ENCODE peak calls at places on chromosome 1, in seven cellular contexts. Y is AG04449, E is kidney epithelial cell, F is AG04450, R is body of pancreas, B is dorsolateral prefrontal cortex, X is ovary. P is an unnamed sample.

GRCh38 chr1:116036255-116036654 is 59.9 kb downstream of the SLC22A15 start:
- DNase-seq in Y (no peak), E (no peak), F (no peak), R (no peak), B (no peak), X (no peak), P (no peak)

GRCh38 chr1:68973459-68974244 is 476.8 kb upstream of the DEPDC1 start:
- DNase-seq in Y (no peak), E (peak), F (peak), R (no peak), B (no peak), X (no peak), P (no peak)

GRCh38 chr1:94325379-94326302 is 88.3 kb upstream of the ARHGAP29 start:
- DNase-seq in Y (peak), E (peak), F (peak), R (no peak), B (no peak), X (no peak), P (no peak)

GRCh38 chr1:90434460-90434859 is 282.6 kb downstream of the BARHL2 start:
- DNase-seq in Y (no peak), E (no peak), F (no peak), R (no peak), B (no peak), X (no peak), P (no peak)

GRCh38 chr1:206940588-206940936 is 5.7 kb downstream of the PIGR start:
- DNase-seq in Y (no peak), E (no peak), F (no peak), R (no peak), B (no peak), X (no peak), P (no peak)

GRCh38 chr1:228088586-228089498 is 6.3 kb downstream of the ARF1 start:
- DNase-seq in Y (no peak), E (no peak), F (no peak), R (peak), B (no peak), X (peak), P (no peak)

GRCh38 chr1:39184354-39184818 is 20.1 kb upstream of the MACF1 start:
- DNase-seq in Y (no peak), E (no peak), F (no peak), R (no peak), B (no peak), X (no peak), P (no peak)

GRCh38 chr1:77594366-77595112 is 87.9 kb downstream of the ZZZ3 start:
- DNase-seq in Y (no peak), E (no peak), F (no peak), R (no peak), B (no peak), X (no peak), P (no peak)

GRCh38 chr1:7616076-7616833 is 154.8 kb upstream of the VAMP3 start:
- DNase-seq in Y (no peak), E (no peak), F (peak), R (peak), B (no peak), X (peak), P (no peak)

GRCh38 chr1:5992814-5993552 is 758 bp upstream of the NPHP4 start:
- DNase-seq in Y (no peak), E (no peak), F (no peak), R (no peak), B (no peak), X (no peak), P (no peak)

GRCh38 chr1:239067480-239067879 is 318.9 kb upstream of the CHRM3 start:
- DNase-seq in Y (no peak), E (no peak), F (no peak), R (no peak), B (no peak), X (no peak), P (no peak)

GRCh38 chr1:220828211-220828553 is 41.5 kb downstream of the MTARC1 start:
- DNase-seq in Y (no peak), E (no peak), F (no peak), R (no peak), B (no peak), X (no peak), P (no peak)

GRCh38 chr1:247627951-247628350 is 22.6 kb downstream of the OR2G3 start:
- DNase-seq in Y (no peak), E (no peak), F (no peak), R (no peak), B (no peak), X (no peak), P (no peak)

GRCh38 chr1:89724369-89725015 is 91.6 kb downstream of the LRRC8C start:
- DNase-seq in Y (no peak), E (no peak), F (no peak), R (no peak), B (no peak), X (no peak), P (no peak)

GRCh38 chr1:76781447-76781846 is 85.8 kb upstream of the ST6GALNAC5 start:
- DNase-seq in Y (no peak), E (no peak), F (no peak), R (no peak), B (no peak), X (no peak), P (no peak)

GRCh38 chr1:42886800-42887199 is 40.4 kb downstream of the ZNF691 start:
- DNase-seq in Y (no peak), E (no peak), F (no peak), R (no peak), B (no peak), X (no peak), P (no peak)

GRCh38 chr1:115606305-115606704 is 35.5 kb upstream of the VANGL1 start:
- DNase-seq in Y (no peak), E (no peak), F (no peak), R (no peak), B (no peak), X (no peak), P (no peak)

GRCh38 chr1:158116311-158116710 is 64.4 kb upstream of the CD1D start:
- DNase-seq in Y (no peak), E (no peak), F (no peak), R (no peak), B (no peak), X (no peak), P (no peak)

GRCh38 chr1:158115126-158115525 is 65.6 kb upstream of the CD1D start:
- DNase-seq in Y (no peak), E (no peak), F (no peak), R (no peak), B (no peak), X (no peak), P (no peak)

GRCh38 chr1:158113759-158114127 is 67.0 kb upstream of the CD1D start:
- DNase-seq in Y (no peak), E (no peak), F (no peak), R (no peak), B (no peak), X (no peak), P (no peak)

GRCh38 chr1:158116768-158117167 is 63.9 kb upstream of the CD1D start:
- DNase-seq in Y (no peak), E (no peak), F (no peak), R (no peak), B (no peak), X (no peak), P (no peak)

GRCh38 chr1:158112994-158113758 is 67.5 kb upstream of the CD1D start:
- DNase-seq in Y (no peak), E (no peak), F (no peak), R (peak), B (no peak), X (no peak), P (no peak)
- TF ChIP-seq CTCF in Y (peak), E (no peak), F (peak), R (no peak), B (peak), X (no peak), P (no peak)

DNA sequence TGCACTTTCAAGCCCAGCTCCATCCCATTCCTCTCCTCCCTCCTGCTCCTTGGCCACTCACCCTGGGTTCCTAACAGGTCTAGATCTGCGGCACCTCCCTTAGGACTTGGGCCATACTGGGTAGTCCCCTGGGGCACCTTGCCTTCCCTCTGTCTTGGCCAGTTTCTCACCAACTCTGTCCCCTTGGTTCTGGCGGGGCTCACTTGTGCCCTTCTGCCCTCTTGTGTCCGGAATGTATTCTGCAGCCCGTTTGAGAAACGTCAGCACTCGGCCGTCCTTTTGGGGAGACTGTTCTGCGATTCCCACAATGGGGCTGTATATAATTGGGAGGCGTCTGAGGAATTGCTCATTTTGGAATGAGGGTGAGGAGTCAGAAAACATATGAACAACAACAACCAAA is 162.4 kb downstream of the ZSCAN20 start:
- DNase-seq in Y (no peak), E (no peak), F (no peak), R (peak), B (no peak), X (no peak), P (peak)
- TF ChIP-seq CTCF in Y (peak), E (peak), F (peak), R (peak), B (peak), X (no peak), P (no peak)

GRCh38 chr1:162397039-162397448 is 14.9 kb downstream of the SH2D1B start:
- DNase-seq in Y (no peak), E (no peak), F (no peak), R (no peak), B (no peak), X (no peak), P (no peak)
- TF ChIP-seq CTCF in Y (no peak), E (no peak), F (no peak), R (no peak), B (no peak), X (no peak), P (no peak)

DNA sequence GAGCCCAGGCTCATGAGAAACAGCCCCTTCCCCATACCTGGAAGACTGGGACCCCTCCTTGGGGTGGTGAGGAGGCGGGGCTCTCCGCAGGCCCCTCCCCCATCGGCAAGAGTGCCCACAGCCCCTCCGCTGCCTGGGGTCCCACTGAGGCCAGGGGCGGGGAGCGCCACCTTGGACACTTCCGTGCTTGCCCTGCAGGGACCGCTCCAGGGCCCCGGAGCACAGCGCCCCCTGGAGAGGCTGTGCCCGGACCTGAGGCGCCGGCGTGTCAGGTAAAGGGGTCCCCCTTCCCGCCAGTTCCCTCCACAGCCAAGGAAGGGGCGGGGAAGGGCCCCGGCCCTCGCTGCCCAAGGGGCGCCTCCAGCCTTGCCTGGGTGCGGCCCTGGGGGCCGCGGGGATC is 21.5 kb downstream of the INAVA start:
- DNase-seq in Y (no peak), E (no peak), F (no peak), R (no peak), B (no peak), X (no peak), P (no peak)
- TF ChIP-seq CTCF in Y (no peak), E (peak), F (no peak), R (no peak), B (no peak), X (no peak), P (no peak)

GRCh38 chr1:154910851-154911250 is 25.7 kb downstream of the PMVK start:
- DNase-seq in Y (no peak), E (no peak), F (no peak), R (no peak), B (no peak), X (no peak), P (no peak)

GRCh38 chr1:154911691-154912550 is 24.6 kb downstream of the PMVK start:
- DNase-seq in Y (no peak), E (no peak), F (no peak), R (no peak), B (no peak), X (no peak), P (no peak)

GRCh38 chr1:154908937-154909336 is 27.6 kb downstream of the PMVK start:
- DNase-seq in Y (no peak), E (no peak), F (no peak), R (no peak), B (no peak), X (no peak), P (peak)

GRCh38 chr1:154902920-154903566 is 33.0 kb upstream of the KCNN3 start:
- DNase-seq in Y (no peak), E (no peak), F (no peak), R (no peak), B (no peak), X (no peak), P (peak)

DNA sequence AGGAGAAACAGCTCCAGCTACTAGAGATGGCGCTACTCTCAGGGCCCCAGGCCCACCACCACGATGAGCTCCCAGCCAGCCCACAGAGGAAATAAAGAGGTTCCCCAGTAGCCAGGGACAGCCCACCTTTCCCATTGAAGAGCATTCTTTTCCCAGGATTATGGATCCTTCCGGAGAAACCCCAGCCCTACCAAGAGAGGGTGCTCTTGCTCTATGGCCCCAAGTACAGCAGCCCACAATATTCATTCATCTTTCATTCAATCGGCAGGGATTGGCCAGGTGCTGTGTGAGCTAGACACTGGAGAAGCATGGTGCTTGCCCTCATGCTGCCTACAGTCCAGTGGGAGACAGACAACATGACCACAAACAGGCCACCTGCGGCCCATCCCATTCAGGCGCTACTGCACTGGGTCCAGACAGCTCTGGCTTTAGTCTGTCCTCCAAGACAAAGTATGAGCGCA is 29.9 kb downstream of the PMVK start:
- DNase-seq in Y (no peak), E (no peak), F (no peak), R (peak), B (no peak), X (no peak), P (peak)
- TF ChIP-seq CTCF in Y (peak), E (peak), F (peak), R (peak), B (no peak), X (no peak), P (no peak)

GRCh38 chr1:21302747-21303715 is 12.8 kb upstream of the ECE1 start:
- DNase-seq in Y (peak), E (no peak), F (peak), R (no peak), B (no peak), X (no peak), P (no peak)
- TF ChIP-seq CTCF in Y (no peak), E (peak), F (peak), R (peak), B (peak), X (no peak), P (no peak)

GRCh38 chr1:34113887-34114286 is 51.1 kb downstream of the CSMD2 start:
- DNase-seq in Y (no peak), E (no peak), F (no peak), R (no peak), B (no peak), X (no peak), P (no peak)

GRCh38 chr1:34108711-34109110 is 56.3 kb downstream of the CSMD2 start:
- DNase-seq in Y (no peak), E (no peak), F (no peak), R (no peak), B (no peak), X (no peak), P (no peak)

GRCh38 chr1:34115233-34115632 is 49.8 kb downstream of the CSMD2 start:
- DNase-seq in Y (no peak), E (no peak), F (no peak), R (no peak), B (no peak), X (no peak), P (no peak)

GRCh38 chr1:34108269-34108668 is 56.8 kb downstream of the CSMD2 start:
- DNase-seq in Y (no peak), E (no peak), F (no peak), R (no peak), B (no peak), X (no peak), P (no peak)

GRCh38 chr1:34113362-34113761 is 51.7 kb downstream of the CSMD2 start:
- DNase-seq in Y (no peak), E (no peak), F (no peak), R (peak), B (peak), X (no peak), P (no peak)
- TF ChIP-seq CTCF in Y (peak), E (no peak), F (no peak), R (no peak), B (no peak), X (no peak), P (no peak)

GRCh38 chr1:13786541-13786940 is 86.6 kb downstream of the PRDM2 start:
- DNase-seq in Y (no peak), E (no peak), F (no peak), R (no peak), B (no peak), X (no peak), P (peak)

GRCh38 chr1:13784971-13785370 is 85.0 kb downstream of the PRDM2 start:
- DNase-seq in Y (no peak), E (no peak), F (no peak), R (no peak), B (no peak), X (no peak), P (no peak)

GRCh38 chr1:13792429-13792828 is 92.4 kb downstream of the PRDM2 start:
- DNase-seq in Y (peak), E (no peak), F (no peak), R (no peak), B (no peak), X (no peak), P (peak)

GRCh38 chr1:13790290-13791035 is 90.5 kb downstream of the PRDM2 start:
- DNase-seq in Y (no peak), E (no peak), F (no peak), R (no peak), B (no peak), X (no peak), P (no peak)

GRCh38 chr1:13788795-13789194 is 88.8 kb downstream of the PRDM2 start:
- DNase-seq in Y (no peak), E (no peak), F (no peak), R (no peak), B (no peak), X (no peak), P (no peak)
- TF ChIP-seq CTCF in Y (no peak), E (no peak), F (no peak), R (no peak), B (peak), X (no peak), P (no peak)